ENCODE peak calls at places on chromosome 11, in five cellular contexts. O is activated T-cell treated with anti-CD3 and anti-CD28 coated beads for 24 hours; T is ecto neural progenitor cell; Y is anterior cingulate cortex; G is naive thymus-derived CD8-positive, alpha-beta T cell. U is an unnamed sample.

GRCh38 chr11:78784321-78785061 is 209.8 kb upstream of the NARS2 start:
- DNase-seq in G (no peak), T (no peak), O (no peak), Y (no peak), U (no peak)

GRCh38 chr11:102081313-102081712 is 28.9 kb upstream of the YAP1 start:
- DNase-seq in G (no peak), O (no peak), Y (no peak), T (no peak), U (no peak)

GRCh38 chr11:17405232-17406005 is 17.0 kb upstream of the KCNJ11 start:
- DNase-seq in G (no peak), T (peak; percentile 72), O (no peak), Y (peak; percentile 45), U (no peak)

GRCh38 chr11:48184452-48184851 is 32.2 kb upstream of the OR4B1 start:
- DNase-seq in Y (no peak), G (no peak), O (no peak), T (no peak), U (no peak)

GRCh38 chr11:19954899-19955298 is 205.4 kb downstream of the DBX1 start:
- DNase-seq in G (no peak), Y (no peak), O (no peak), T (no peak), U (no peak)

GRCh38 chr11:75107187-75107586 is 10.5 kb upstream of the OR2AT4 start:
- DNase-seq in O (no peak), G (no peak), Y (no peak), T (no peak), U (no peak)

GRCh38 chr11:129223260-129223659 is 31.1 kb upstream of the ARHGAP32 start:
- DNase-seq in G (no peak), T (no peak), Y (no peak), O (no peak), U (no peak)

GRCh38 chr11:61362542-61362875 is 335 bp downstream of the TMEM138 start:
- DNase-seq in T (no peak), Y (no peak), G (peak; percentile 55), O (no peak), U (peak; percentile 11)

GRCh38 chr11:11505190-11505589 is 116.6 kb downstream of the GALNT18 start:
- DNase-seq in O (no peak), Y (no peak), T (no peak), G (no peak), U (no peak)

GRCh38 chr11:64599698-64600211 is 8.7 kb downstream of the SLC22A12 start:
- DNase-seq in O (no peak), Y (no peak), T (no peak), G (no peak), U (no peak)

GRCh38 chr11:117490019-117490679 is 162.5 kb downstream of the CEP164 start:
- DNase-seq in T (no peak), Y (no peak), G (no peak), O (no peak), U (no peak)

GRCh38 chr11:113263458-113264095 is 50.8 kb upstream of the TTC12 start:
- DNase-seq in Y (no peak), O (no peak), G (no peak), T (no peak), U (no peak)

GRCh38 chr11:95659088-95659487 is 130.5 kb downstream of the FAM76B start:
- DNase-seq in G (no peak), T (no peak), O (no peak), Y (no peak), U (no peak)

GRCh38 chr11:134150195-134150903 is 73.4 kb downstream of the NCAPD3 start:
- DNase-seq in O (no peak), T (no peak), Y (no peak), G (no peak), U (no peak)

GRCh38 chr11:1619449-1619848 is 2.5 kb downstream of the KRTAP5-4 start:
- DNase-seq in G (no peak), T (no peak), O (no peak), Y (no peak), U (no peak)

GRCh38 chr11:27401280-27401679 is 38.3 kb upstream of the CCDC34 start:
- DNase-seq in T (no peak), G (no peak), O (no peak), Y (no peak), U (no peak)

U was measured in stimulated activated naive CD4-positive, alpha-beta T cell.